ENCODE peak calls at places on chromosomes 16 and 17, in ten cellular contexts. R is EL; W is activated T-cell treated with anti-CD3 and anti-CD28 coated beads, Interleukin-2, amount 50 U/mL, for 24 hours; Z is heart right ventricle; G is NCI-H1048; M is astrocyte of the spinal cord; Q is amniotic stem cell; L is sciatic nerve; K is activated naive CD4-positive, alpha-beta T cell; F is activated gamma-delta T cell treated with Interleukin-2 at 50 U/mL for 16 hours. O is an unnamed sample.
A peak's percentile ranks its signal among the peaks of the same experiment; 100 is the strongest.

GRCh38 chr17:75073618-75074047 is 14.1 kb upstream of the SLC16A5 start:
- DNase-seq in R (no peak), W (no peak), Z (no peak), G (no peak), M (no peak), Q (no peak), L (no peak), K (no peak), F (no peak), O (no peak)

GRCh38 chr17:18324140-18325049 is 9.3 kb downstream of the SMCR8 start:
- DNase-seq in R (no peak), W (no peak), Z (no peak), G (no peak), M (no peak), Q (no peak), L (no peak), K (no peak), F (no peak), O (no peak)

GRCh38 chr17:4375039-4375748 is 8.7 kb upstream of the UBE2G1 start:
- DNase-seq in R (no peak), W (peak; percentile 65), Z (no peak), G (no peak), M (no peak), Q (no peak), L (no peak), K (no peak), F (peak; percentile 17), O (no peak)

GRCh38 chr17:39177256-39177655 is 11.3 kb upstream of the ARL5C start:
- DNase-seq in R (no peak), W (no peak), Z (no peak), G (peak; percentile 77), M (no peak), Q (no peak), L (no peak), K (no peak), F (no peak), O (no peak)

GRCh38 chr17:41492351-41492750 is 2.6 kb upstream of the KRT36 start:
- DNase-seq in R (no peak), W (no peak), Z (no peak), G (no peak), M (peak; percentile 21), Q (no peak), L (no peak), K (no peak), F (no peak), O (no peak)

GRCh38 chr16:88945473-88945872 is 31.5 kb downstream of the CBFA2T3 start:
- DNase-seq in R (no peak), W (no peak), Z (no peak), G (no peak), M (no peak), Q (no peak), L (no peak), K (no peak), F (no peak), O (no peak)

GRCh38 chr17:75720656-75721462 is at the start of gene ITGB4:
- DNase-seq in R (peak; percentile 39), W (peak; percentile 62), Z (peak; percentile 49), G (peak; percentile 59), M (no peak), Q (no peak), L (peak; percentile 85), K (no peak), F (peak; percentile 62), O (peak; percentile 28)

GRCh38 chr16:72763927-72764628 is 283.9 kb downstream of the ZFHX3 start:
- DNase-seq in R (no peak), W (no peak), Z (no peak), G (no peak), M (no peak), Q (no peak), L (no peak), K (no peak), F (no peak), O (no peak)

GRCh38 chr17:58165981-58166380 is 801 bp upstream of the OR4D2 start:
- DNase-seq in R (no peak), W (no peak), Z (no peak), G (no peak), M (no peak), Q (no peak), L (no peak), K (no peak), F (no peak), O (no peak)

O was measured in central memory CD8-positive, alpha-beta T cell.